ENCODE peak calls at places on chromosomes 11 and 22, in six cellular contexts. Q, U, Z, T, P and N are unnamed samples.

GRCh38 chr22:28949788-28950187 is 66.4 kb downstream of the ZNRF3 start:
- DNase-seq in Q (no peak), U (no peak), Z (no peak), T (no peak), P (no peak), N (no peak)

GRCh38 chr22:39254789-39255298 is 10.1 kb upstream of the PDGFB start:
- DNase-seq in Q (peak; percentile 89), U (no peak), Z (peak; percentile 38), T (no peak), P (no peak), N (no peak)

GRCh38 chr11:17405232-17406005 is 17.0 kb upstream of the KCNJ11 start:
- DNase-seq in Q (peak; percentile 52), U (peak; percentile 71), Z (peak; percentile 28), T (peak; percentile 90), P (no peak), N (no peak)

GRCh38 chr22:49884075-49884474 is 30.4 kb downstream of the ZBED4 start:
- DNase-seq in Q (no peak), U (peak; percentile 63), Z (no peak), T (no peak), P (no peak), N (no peak)

GRCh38 chr11:99176430-99176829 is 155.7 kb downstream of the CNTN5 start:
- DNase-seq in Q (no peak), U (no peak), Z (no peak), T (no peak), P (no peak), N (no peak)

GRCh38 chr22:35477911-35478582 is 62.6 kb upstream of the RASD2 start:
- DNase-seq in Q (no peak), U (no peak), Z (peak; percentile 96), T (no peak), P (no peak), N (no peak)

GRCh38 chr11:119673389-119674336 is 55.3 kb downstream of the NECTIN1 start:
- DNase-seq in Q (peak; percentile 91), U (no peak), Z (no peak), T (no peak), P (no peak), N (no peak)

GRCh38 chr11:94574193-94574961 is 7.2 kb downstream of the PIWIL4 start:
- DNase-seq in Q (no peak), U (no peak), Z (no peak), T (no peak), P (no peak), N (no peak)

GRCh38 chr11:19737575-19737974 is 24.9 kb downstream of the NAV2 start:
- DNase-seq in Q (no peak), U (no peak), Z (no peak), T (peak; percentile 46), P (no peak), N (no peak)

GRCh38 chr11:78351193-78351592 is 66.4 kb downstream of the GAB2 start:
- DNase-seq in Q (no peak), U (no peak), Z (no peak), T (no peak), P (no peak), N (no peak)

GRCh38 chr11:126049159-126049558 is 13.5 kb downstream of the CDON start:
- DNase-seq in Q (no peak), U (no peak), Z (no peak), T (no peak), P (no peak), N (no peak)

GRCh38 chr11:120061036-120061760 is 76.7 kb downstream of the TRIM29 start:
- DNase-seq in Q (no peak), U (no peak), Z (no peak), T (peak; percentile 38), P (peak; percentile 67), N (no peak)

GRCh38 chr22:23526588-23527315 is 53.3 kb downstream of the IGLL1 start:
- DNase-seq in Q (no peak), U (peak; percentile 83), Z (no peak), T (no peak), P (no peak), N (no peak)

GRCh38 chr11:33930317-33931021 is 38.6 kb upstream of the LMO2 start:
- DNase-seq in Q (no peak), U (no peak), Z (no peak), T (no peak), P (no peak), N (no peak)

GRCh38 chr11:57515332-57516060 is at the start of gene SLC43A1:
- DNase-seq in Q (peak; percentile 64), U (peak; percentile 82), Z (peak; percentile 46), T (no peak), P (no peak), N (peak; percentile 38)

GRCh38 chr11:8959546-8960166 is 4.6 kb downstream of the TMEM9B start:
- DNase-seq in Q (peak; percentile 87), U (no peak), Z (peak; percentile 73), T (no peak), P (no peak), N (peak; percentile 40)

DNA sequence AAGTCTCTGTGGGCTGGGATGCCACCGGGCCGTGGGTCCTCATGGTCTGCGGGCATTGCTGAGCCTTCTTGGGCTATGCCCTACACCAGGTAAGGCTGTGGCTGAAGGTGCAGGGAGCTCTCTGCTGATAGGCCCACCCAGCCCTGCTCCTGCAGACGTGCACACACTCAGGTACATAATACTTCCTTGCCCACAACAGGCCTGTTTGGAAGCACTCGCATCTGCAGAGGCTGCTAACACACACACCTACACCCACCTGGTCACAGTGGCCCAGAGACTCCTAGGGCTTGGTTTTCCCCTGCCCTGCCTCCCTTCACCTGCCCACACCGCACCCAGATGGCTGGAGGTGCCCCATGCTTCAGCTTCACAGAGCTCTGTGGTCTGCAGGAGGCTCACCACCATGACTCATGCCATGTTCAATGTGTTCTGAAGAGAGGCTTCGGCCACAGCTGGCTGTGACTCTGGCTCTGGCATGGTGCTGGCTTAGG is 72.8 kb upstream of the KCNQ1OT1 start:
- DNase-seq in Q (peak; percentile 35), U (peak; percentile 46), Z (peak; percentile 73), T (peak; percentile 64), P (peak; percentile 60), N (peak; percentile 1)
- TF ChIP-seq CTCF in Q (no peak), U (no peak), Z (no peak), T (no peak), P (no peak), N (no peak)

GRCh38 chr22:46957521-46957920 is 195.1 kb downstream of the TBC1D22A start:
- DNase-seq in Q (no peak), U (no peak), Z (no peak), T (no peak), P (no peak), N (no peak)
- TF ChIP-seq CTCF in Q (no peak), U (no peak), Z (no peak), T (no peak), P (no peak), N (no peak)

GRCh38 chr11:130980463-130980862 is 64.2 kb upstream of the SNX19 start:
- DNase-seq in Q (no peak), U (no peak), Z (no peak), T (no peak), P (no peak), N (no peak)

GRCh38 chr11:130979386-130979972 is 63.2 kb upstream of the SNX19 start:
- DNase-seq in Q (peak; percentile 19), U (no peak), Z (peak; percentile 72), T (no peak), P (no peak), N (peak; percentile 9)
- TF ChIP-seq CTCF in Q (peak; percentile 20), U (peak; percentile 81), Z (peak; percentile 74), T (no peak), P (peak; percentile 75), N (peak; percentile 71)

GRCh38 chr11:60915250-60915914 is 1.4 kb downstream of the TMEM109 start:
- DNase-seq in Q (peak; percentile 89), U (no peak), Z (peak; percentile 95), T (no peak), P (no peak), N (peak; percentile 59)
- TF ChIP-seq CTCF in Q (peak; percentile 36), U (peak; percentile 74), Z (peak; percentile 77), T (no peak), P (peak; percentile 30), N (no peak)

GRCh38 chr22:44361391-44362126 is 48.8 kb upstream of the SHISAL1 start:
- DNase-seq in Q (no peak), U (peak; percentile 77), Z (peak; percentile 78), T (peak; percentile 68), P (no peak), N (no peak)

GRCh38 chr22:44362249-44363040 is 49.7 kb upstream of the SHISAL1 start:
- DNase-seq in Q (no peak), U (peak; percentile 33), Z (peak; percentile 30), T (peak; percentile 60), P (no peak), N (no peak)

GRCh38 chr22:44360306-44360685 is 47.5 kb upstream of the SHISAL1 start:
- DNase-seq in Q (no peak), U (no peak), Z (no peak), T (no peak), P (no peak), N (no peak)

GRCh38 chr22:44359496-44360110 is 46.9 kb upstream of the SHISAL1 start:
- DNase-seq in Q (no peak), U (peak; percentile 72), Z (no peak), T (peak; percentile 68), P (no peak), N (no peak)

GRCh38 chr22:44360686-44361381 is 48.1 kb upstream of the SHISAL1 start:
- DNase-seq in Q (no peak), U (peak; percentile 95), Z (peak; percentile 94), T (peak; percentile 92), P (no peak), N (no peak)
- TF ChIP-seq CTCF in Q (no peak), U (peak; percentile 67), Z (peak; percentile 15), T (peak; percentile 23), P (peak; percentile 45), N (no peak)

GRCh38 chr11:12122083-12122482 is 11.7 kb downstream of the MICAL2 start:
- DNase-seq in Q (peak; percentile 26), U (no peak), Z (peak; percentile 43), T (no peak), P (no peak), N (peak; percentile 21)
- TF ChIP-seq CTCF in Q (peak; percentile 39), U (peak; percentile 69), Z (peak; percentile 58), T (peak; percentile 29), P (peak; percentile 61), N (peak; percentile 26)